ENCODE peak calls at places on chromosomes 2 and 18, in nine cellular contexts. S, F, H, O, L, J, G, V and Y are unnamed samples.
A peak's percentile ranks its signal among the peaks of the same experiment; 100 is the strongest.

GRCh38 chr2:170505631-170506270 is 209.4 kb upstream of the SP5 start:
- DNase-seq in S (no peak), F (no peak), H (peak; percentile 32), O (peak; percentile 91), L (peak; percentile 53), J (no peak), G (no peak), V (peak; percentile 30), Y (peak; percentile 11)

GRCh38 chr2:236637691-236638569 is 68.3 kb downstream of the ACKR3 start:
- DNase-seq in S (no peak), F (no peak), H (peak; percentile 68), O (peak; percentile 15), L (peak; percentile 33), J (peak; percentile 12), G (no peak), V (no peak), Y (peak; percentile 13)

GRCh38 chr18:1805526-1805925 is 765.8 kb downstream of the METTL4 start:
- DNase-seq in S (no peak), F (no peak), H (no peak), O (no peak), L (no peak), J (no peak), G (no peak), V (no peak), Y (no peak)

GRCh38 chr2:12684471-12684936 is 32.2 kb upstream of the TRIB2 start:
- DNase-seq in S (no peak), F (no peak), H (peak; percentile 56), O (peak; percentile 49), L (no peak), J (peak; percentile 63), G (no peak), V (peak; percentile 22), Y (peak; percentile 45)

GRCh38 chr2:17257194-17257909 is 260.9 kb downstream of the RAD51AP2 start:
- DNase-seq in S (no peak), F (no peak), H (no peak), O (no peak), L (no peak), J (peak; percentile 1), G (no peak), V (no peak), Y (peak; percentile 14)

GRCh38 chr2:46297546-46298271 is 502 bp downstream of the EPAS1 start:
- DNase-seq in S (peak; percentile 96), F (peak; percentile 75), H (no peak), O (peak; percentile 73), L (peak; percentile 70), J (no peak), G (peak; percentile 96), V (peak; percentile 90), Y (no peak)

GRCh38 chr18:45628979-45629958 is 14.0 kb downstream of the SLC14A2 start:
- DNase-seq in S (no peak), F (no peak), H (peak; percentile 70), O (no peak), L (no peak), J (peak; percentile 38), G (no peak), V (no peak), Y (peak; percentile 20)

GRCh38 chr2:178863856-178864620 is 56.8 kb upstream of the TTN start:
- DNase-seq in S (no peak), F (no peak), H (peak; percentile 58), O (peak; percentile 45), L (peak; percentile 68), J (no peak), G (no peak), V (no peak), Y (peak; percentile 29)

GRCh38 chr18:5669585-5669984 is 125.8 kb upstream of the EPB41L3 start:
- DNase-seq in S (no peak), F (no peak), H (no peak), O (no peak), L (no peak), J (no peak), G (no peak), V (no peak), Y (no peak)

GRCh38 chr18:34223164-34223892 is 1.4 kb downstream of the NOL4 start:
- DNase-seq in S (no peak), F (no peak), H (no peak), O (no peak), L (no peak), J (no peak), G (no peak), V (no peak), Y (peak; percentile 10)

GRCh38 chr2:71646028-71646427 is 192.7 kb downstream of the DYSF start:
- DNase-seq in S (no peak), F (no peak), H (peak; percentile 17), O (no peak), L (peak; percentile 70), J (peak; percentile 6), G (no peak), V (peak; percentile 29), Y (peak; percentile 27)

GRCh38 chr2:192197387-192197786 is 2.7 kb upstream of the TMEFF2 start:
- DNase-seq in S (no peak), F (no peak), H (peak; percentile 33), O (no peak), L (no peak), J (no peak), G (no peak), V (no peak), Y (peak; percentile 62)

GRCh38 chr2:220736778-220737177 is 835.3 kb downstream of the EPHA4 start:
- DNase-seq in S (no peak), F (no peak), H (peak; percentile 1), O (no peak), L (no peak), J (peak; percentile 3), G (no peak), V (no peak), Y (no peak)

GRCh38 chr2:71071681-71072398 is 3.4 kb downstream of the NAGK start:
- DNase-seq in S (no peak), F (peak; percentile 48), H (no peak), O (no peak), L (no peak), J (no peak), G (no peak), V (peak; percentile 44), Y (no peak)

GRCh38 chr2:20050104-20050711 is 1.2 kb downstream of the LAPTM4A start:
- DNase-seq in S (no peak), F (peak; percentile 40), H (peak; percentile 92), O (no peak), L (no peak), J (peak; percentile 88), G (no peak), V (no peak), Y (no peak)

GRCh38 chr2:176105727-176106635 is 1.1 kb upstream of the HOXD11 start:
- DNase-seq in S (no peak), F (no peak), H (no peak), O (peak; percentile 50), L (no peak), J (no peak), G (no peak), V (no peak), Y (no peak)
- H3K4me3 ChIP-seq in S (no peak overlapping the region), F (no peak overlapping the region), H (no peak overlapping the region), O (peak overlapping the region; percentile 42), L (peak overlapping the region; percentile 54), J (no peak overlapping the region), G (no peak overlapping the region), V (no peak overlapping the region), Y (peak overlapping the region; percentile 55)

DNA sequence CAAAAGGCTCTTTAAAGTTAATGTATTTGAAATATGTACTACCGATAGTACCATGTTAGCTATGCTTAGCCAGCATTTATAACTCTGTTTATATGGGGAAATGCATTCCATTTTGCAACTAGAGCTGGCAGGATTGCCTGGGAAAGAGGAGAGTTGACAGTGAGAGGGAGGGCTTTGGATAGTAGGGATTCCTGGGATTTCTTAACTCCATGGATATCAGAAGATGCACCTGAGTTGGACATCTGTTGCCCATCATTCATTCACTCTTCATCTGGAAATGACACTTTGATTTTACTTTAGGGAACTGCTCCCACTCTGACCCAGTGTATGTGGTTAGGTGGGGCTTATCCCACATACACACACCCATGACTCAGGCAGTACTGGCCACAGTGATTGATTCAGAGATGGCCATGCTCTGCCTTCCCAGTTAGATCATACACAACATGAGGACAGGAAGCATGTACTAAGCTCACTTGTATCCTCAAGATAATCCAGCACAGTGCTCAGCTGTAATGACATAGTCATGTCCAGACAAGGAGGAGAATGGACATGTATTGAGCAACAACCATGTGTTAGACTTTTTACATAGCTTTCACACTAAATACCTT is 248.8 kb downstream of the MREG start:
- DNase-seq in S (no peak), F (no peak), H (peak; percentile 99), O (no peak), L (no peak), J (peak; percentile 90), G (no peak), V (no peak), Y (peak; percentile 81)
- H3K4me3 ChIP-seq in S (no peak overlapping the region), F (no peak overlapping the region), H (no peak overlapping the region), O (no peak overlapping the region), L (no peak overlapping the region), J (no peak overlapping the region), G (no peak overlapping the region), V (no peak overlapping the region), Y (no peak overlapping the region)

DNA sequence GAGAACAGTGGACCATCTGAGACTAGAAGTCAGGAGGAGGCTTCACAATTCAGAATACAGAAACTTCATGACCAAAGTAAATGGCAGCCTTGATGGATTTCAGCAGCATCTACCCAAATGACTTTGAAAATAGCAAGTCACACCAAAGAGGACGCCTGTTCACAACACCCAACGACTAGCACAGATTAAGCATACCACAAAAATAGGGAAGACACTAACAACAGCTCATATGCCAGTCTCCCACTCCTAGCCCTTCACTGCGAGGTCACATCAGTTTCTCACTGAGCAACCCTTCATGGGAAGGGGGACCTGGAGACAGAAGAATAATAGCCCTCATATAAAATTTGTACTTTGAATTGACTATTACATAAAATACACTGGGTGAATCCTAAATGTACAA is 228.4 kb upstream of the SLC39A10 start:
- DNase-seq in S (no peak), F (no peak), H (no peak), O (no peak), L (no peak), J (no peak), G (no peak), V (no peak), Y (no peak)
- H3K4me3 ChIP-seq in S (no peak overlapping the region), F (no peak overlapping the region), H (no peak overlapping the region), O (no peak overlapping the region), L (no peak overlapping the region), J (no peak overlapping the region), G (no peak overlapping the region), V (no peak overlapping the region), Y (no peak overlapping the region)

GRCh38 chr18:48896875-48897511 is 53.8 kb downstream of the SMAD7 start:
- DNase-seq in S (peak; percentile 61), F (no peak), H (peak; percentile 67), O (no peak), L (peak; percentile 64), J (peak; percentile 17), G (peak; percentile 88), V (peak; percentile 78), Y (peak; percentile 63)

GRCh38 chr18:48897531-48897930 is 53.2 kb downstream of the SMAD7 start:
- DNase-seq in S (peak; percentile 42), F (no peak), H (peak; percentile 30), O (no peak), L (no peak), J (peak; percentile 42), G (no peak), V (no peak), Y (no peak)

GRCh38 chr18:48899558-48900174 is 51.1 kb downstream of the SMAD7 start:
- DNase-seq in S (no peak), F (no peak), H (no peak), O (no peak), L (no peak), J (no peak), G (no peak), V (no peak), Y (no peak)

GRCh38 chr18:48900469-48900868 is 50.3 kb downstream of the SMAD7 start:
- DNase-seq in S (no peak), F (no peak), H (no peak), O (no peak), L (no peak), J (no peak), G (no peak), V (no peak), Y (no peak)

GRCh38 chr18:48898521-48898920 is 52.2 kb downstream of the SMAD7 start:
- DNase-seq in S (no peak), F (no peak), H (no peak), O (no peak), L (no peak), J (no peak), G (no peak), V (no peak), Y (no peak)
- H3K4me3 ChIP-seq in S (no peak overlapping the region), F (no peak overlapping the region), H (no peak overlapping the region), O (no peak overlapping the region), L (no peak overlapping the region), J (no peak overlapping the region), G (no peak overlapping the region), V (no peak overlapping the region), Y (no peak overlapping the region)